ENCODE peak calls at places on chromosomes 6 and 20, in four cellular contexts. One of them, this sample, is unnamed.

GRCh38 chr20:46021361-46022359 is 7.4 kb upstream of the SLC12A5 start:
- DNase-seq in left ventricle myocardium inferior: no peak
- DNase-seq in posterior cingulate gyrus: peak; percentile 44
- DNase-seq in substantia nigra: peak; percentile 48
- DNase-seq in this sample: no peak

GRCh38 chr20:62616728-62617621 is 25.3 kb upstream of the SLCO4A1 start:
- DNase-seq in left ventricle myocardium inferior: peak; percentile 75
- DNase-seq in posterior cingulate gyrus: peak; percentile 50
- DNase-seq in substantia nigra: peak; percentile 26
- DNase-seq in this sample: no peak

GRCh38 chr6:93105017-93105416 is 314.3 kb downstream of the EPHA7 start:
- DNase-seq in left ventricle myocardium inferior: no peak
- DNase-seq in posterior cingulate gyrus: no peak
- DNase-seq in substantia nigra: no peak
- DNase-seq in this sample: no peak

GRCh38 chr20:11755071-11755881 is 162.4 kb upstream of the BTBD3 start:
- DNase-seq in left ventricle myocardium inferior: no peak
- DNase-seq in posterior cingulate gyrus: no peak
- DNase-seq in substantia nigra: peak; percentile 11
- DNase-seq in this sample: no peak

GRCh38 chr6:62150048-62150663 is 135.9 kb downstream of the KHDRBS2 start:
- DNase-seq in left ventricle myocardium inferior: no peak
- DNase-seq in posterior cingulate gyrus: peak; percentile 25
- DNase-seq in substantia nigra: peak; percentile 14
- DNase-seq in this sample: peak; percentile 2

GRCh38 chr6:12064125-12064524 is 52.0 kb downstream of the HIVEP1 start:
- DNase-seq in left ventricle myocardium inferior: no peak
- DNase-seq in posterior cingulate gyrus: no peak
- DNase-seq in substantia nigra: no peak
- DNase-seq in this sample: no peak

GRCh38 chr6:142692942-142693341 is 252.0 kb downstream of the HIVEP2 start:
- DNase-seq in left ventricle myocardium inferior: peak; percentile 37
- DNase-seq in posterior cingulate gyrus: peak; percentile 74
- DNase-seq in substantia nigra: peak; percentile 44
- DNase-seq in this sample: peak; percentile 29

GRCh38 chr6:53813801-53814200 is 19.0 kb downstream of the LRRC1 start:
- DNase-seq in left ventricle myocardium inferior: no peak
- DNase-seq in posterior cingulate gyrus: no peak
- DNase-seq in substantia nigra: no peak
- DNase-seq in this sample: no peak

GRCh38 chr6:8803181-8803760 is 367.9 kb upstream of the SLC35B3 start:
- DNase-seq in left ventricle myocardium inferior: no peak
- DNase-seq in posterior cingulate gyrus: no peak
- DNase-seq in substantia nigra: no peak
- DNase-seq in this sample: no peak

GRCh38 chr6:158145940-158146339 is 22.1 kb downstream of the SERAC1 start:
- DNase-seq in left ventricle myocardium inferior: no peak
- DNase-seq in posterior cingulate gyrus: no peak
- DNase-seq in substantia nigra: no peak
- DNase-seq in this sample: no peak

GRCh38 chr6:130696806-130697205 is 130.4 kb upstream of the SMLR1 start:
- DNase-seq in left ventricle myocardium inferior: no peak
- DNase-seq in posterior cingulate gyrus: no peak
- DNase-seq in substantia nigra: no peak
- DNase-seq in this sample: no peak

GRCh38 chr6:14458669-14459266 is 341.2 kb downstream of the CD83 start:
- DNase-seq in left ventricle myocardium inferior: no peak
- DNase-seq in posterior cingulate gyrus: no peak
- DNase-seq in substantia nigra: no peak
- DNase-seq in this sample: no peak

GRCh38 chr6:15547379-15547778 is 115.4 kb downstream of the DTNBP1 start:
- DNase-seq in left ventricle myocardium inferior: no peak
- DNase-seq in posterior cingulate gyrus: no peak
- DNase-seq in substantia nigra: no peak
- DNase-seq in this sample: no peak

GRCh38 chr6:35302604-35303218 is 5.1 kb downstream of the DEF6 start:
- DNase-seq in left ventricle myocardium inferior: peak; percentile 33
- DNase-seq in posterior cingulate gyrus: no peak
- DNase-seq in substantia nigra: peak; percentile 30
- DNase-seq in this sample: no peak

GRCh38 chr20:17653835-17654648 is 28.0 kb downstream of the RRBP1 start:
- DNase-seq in left ventricle myocardium inferior: no peak
- DNase-seq in posterior cingulate gyrus: no peak
- DNase-seq in substantia nigra: no peak
- DNase-seq in this sample: no peak

GRCh38 chr6:31762878-31763616 is 591 bp downstream of the SAPCD1 start:
- DNase-seq in left ventricle myocardium inferior: no peak
- DNase-seq in posterior cingulate gyrus: no peak
- DNase-seq in substantia nigra: no peak
- DNase-seq in this sample: no peak

GRCh38 chr6:116206231-116206903 is 47.5 kb downstream of the TSPYL4 start:
- DNase-seq in left ventricle myocardium inferior: no peak
- DNase-seq in posterior cingulate gyrus: no peak
- DNase-seq in substantia nigra: no peak
- DNase-seq in this sample: no peak

GRCh38 chr6:37289931-37290330 is 32.0 kb upstream of the TMEM217 start:
- DNase-seq in left ventricle myocardium inferior: no peak
- DNase-seq in posterior cingulate gyrus: no peak
- DNase-seq in substantia nigra: no peak
- DNase-seq in this sample: no peak